ENCODE peak calls at places on chromosomes 4 and X, in six cellular contexts. F is endodermal cell, X is uterus, T is dorsolateral prefrontal cortex, N is GM23248, Y is tibial nerve. O is an unnamed sample.

GRCh38 chrX:129961180-129962083 is 21.0 kb upstream of the BCORL1 start:
- DNase-seq in Y (no peak), F (peak; percentile 88), T (no peak), X (no peak), N (peak; percentile 12), O (no peak)

GRCh38 chr4:115841873-115842272 is 728.5 kb upstream of the NDST4 start:
- DNase-seq in T (no peak), F (no peak), N (no peak), Y (no peak), X (no peak), O (no peak)

GRCh38 chrX:23884427-23885024 is 23.2 kb downstream of the APOO start:
- DNase-seq in X (no peak), F (no peak), T (no peak), Y (no peak), N (peak; percentile 54), O (no peak)

GRCh38 chrX:119870626-119871131 is 854 bp downstream of the RNF113A start:
- DNase-seq in Y (no peak), X (no peak), F (peak; percentile 55), N (peak; percentile 56), T (no peak), O (no peak)

GRCh38 chr4:156733582-156733981 is 238.0 kb downstream of the PDGFC start:
- DNase-seq in Y (no peak), T (no peak), F (no peak), X (no peak), N (no peak), O (no peak)

GRCh38 chrX:646796-647195 is 16.2 kb downstream of the SHOX start:
- DNase-seq in F (no peak), T (no peak), X (no peak), N (no peak), Y (no peak), O (no peak)

GRCh38 chrX:150753968-150754367 is 60.8 kb downstream of the MTMR1 start:
- DNase-seq in F (no peak), T (no peak), N (no peak), Y (no peak), X (no peak), O (no peak)

GRCh38 chr4:112176596-112176995 is 31.3 kb downstream of the FAM241A start:
- DNase-seq in N (no peak), T (no peak), F (no peak), X (no peak), Y (no peak), O (no peak)

GRCh38 chrX:19811807-19812604 is 75.4 kb downstream of the SH3KBP1 start:
- DNase-seq in N (peak; percentile 4), Y (no peak), F (no peak), T (no peak), X (no peak), O (no peak)

GRCh38 chr4:85861064-85861767 is 386.3 kb downstream of the ARHGAP24 start:
- DNase-seq in F (no peak), Y (no peak), T (no peak), N (no peak), X (no peak), O (no peak)

GRCh38 chr4:164748375-164748774 is 5.6 kb upstream of the SMIM31 start:
- DNase-seq in N (peak; percentile 58), Y (no peak), T (no peak), X (no peak), F (no peak), O (no peak)

GRCh38 chr4:137608085-137608484 is 75.8 kb upstream of the PCDH18 start:
- DNase-seq in N (no peak), T (no peak), F (no peak), X (no peak), Y (no peak), O (no peak)

GRCh38 chrX:117743469-117744251 is 372.9 kb downstream of the KLHL13 start:
- DNase-seq in N (peak; percentile 6), T (no peak), Y (no peak), F (peak; percentile 52), X (no peak), O (peak; percentile 7)
- H3K27ac ChIP-seq in N (no peak overlapping the region), T (no peak overlapping the region), Y (no peak overlapping the region), F (no peak overlapping the region), X (no peak overlapping the region), O (no peak overlapping the region)

GRCh38 chrX:53049127-53049517 is 533 bp downstream of the GPR173 start:
- DNase-seq in F (peak; percentile 50), T (no peak), Y (no peak), X (no peak), N (peak; percentile 16), O (no peak)
- H3K4me3 ChIP-seq in F (no peak overlapping the region), T (peak overlapping the region; percentile 52), Y (peak overlapping the region; percentile 60), X (peak overlapping the region; percentile 46), N (peak overlapping the region; percentile 77), O (peak overlapping the region; percentile 59)

DNA sequence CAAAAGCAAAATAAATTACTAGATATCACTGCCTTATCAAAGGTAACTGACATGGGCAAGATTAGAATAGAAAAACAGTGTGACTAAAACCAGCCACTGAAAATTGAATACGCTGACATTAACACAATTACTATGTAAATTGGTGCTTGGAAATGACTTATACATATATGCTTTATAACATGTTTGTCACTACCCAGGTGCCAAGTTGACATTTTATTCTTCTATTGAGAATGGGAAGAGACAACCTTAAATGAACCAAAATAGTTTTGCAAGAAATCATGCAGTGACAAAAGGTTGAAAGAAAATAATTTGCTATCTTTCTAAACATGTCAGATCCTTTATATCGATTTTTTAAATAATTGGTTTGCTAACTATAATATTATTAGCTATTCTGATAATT is 510.1 kb downstream of the GALNTL6 start:
- DNase-seq in X (no peak), F (no peak), N (no peak), T (no peak), Y (no peak), O (no peak)
- H3K27me3 ChIP-seq in X (no peaks in the 10 kb centered on the region), F (no peaks in the 10 kb centered on the region), N (no peaks in the 10 kb centered on the region), T (no peaks in the 10 kb centered on the region), Y (no peaks in the 10 kb centered on the region), O (no peaks in the 10 kb centered on the region)

DNA sequence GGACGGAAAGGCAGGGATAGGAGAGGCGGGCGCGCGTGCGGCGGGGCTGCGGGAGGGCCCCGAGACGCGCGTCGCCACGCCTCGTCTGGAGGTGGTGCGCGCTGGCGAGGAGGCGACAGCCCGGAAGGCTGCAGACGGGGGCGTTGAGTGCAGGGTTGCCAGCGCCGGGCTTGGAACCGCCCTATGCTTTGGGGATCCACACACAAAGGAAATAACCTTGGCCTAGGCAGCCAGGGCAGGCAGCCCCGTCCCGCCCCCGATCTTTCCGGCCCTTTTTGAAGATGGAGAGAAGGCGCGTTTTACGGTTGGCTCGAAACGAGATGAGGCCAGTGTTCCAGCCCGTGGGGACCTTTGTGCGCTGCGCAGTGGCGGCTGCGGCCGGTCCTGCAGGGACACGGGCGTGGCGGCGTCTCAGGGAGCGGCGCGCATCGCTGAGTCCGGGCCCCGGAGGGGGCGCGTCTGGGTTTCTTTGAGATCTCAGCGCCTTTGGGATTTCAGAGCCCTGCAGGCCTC is 50.8 kb upstream of the TRIM2 start:
- DNase-seq in N (peak; percentile 76), T (peak; percentile 48), Y (no peak), F (no peak), X (peak; percentile 26), O (no peak)
- H3K27ac ChIP-seq in N (no peak overlapping the region), T (peak overlapping the region; percentile 93), Y (no peak overlapping the region), F (peak overlapping the region; percentile 99), X (peak overlapping the region; percentile 38), O (no peak overlapping the region)

GRCh38 chr4:148060264-148061138 is 328.6 kb downstream of the ARHGAP10 start:
- DNase-seq in T (no peak), N (no peak), X (no peak), Y (no peak), F (no peak), O (no peak)
- H3K4me3 ChIP-seq in T (no peak overlapping the region), N (no peak overlapping the region), X (no peak overlapping the region), Y (no peak overlapping the region), F (no peak overlapping the region), O (no peak overlapping the region)

DNA sequence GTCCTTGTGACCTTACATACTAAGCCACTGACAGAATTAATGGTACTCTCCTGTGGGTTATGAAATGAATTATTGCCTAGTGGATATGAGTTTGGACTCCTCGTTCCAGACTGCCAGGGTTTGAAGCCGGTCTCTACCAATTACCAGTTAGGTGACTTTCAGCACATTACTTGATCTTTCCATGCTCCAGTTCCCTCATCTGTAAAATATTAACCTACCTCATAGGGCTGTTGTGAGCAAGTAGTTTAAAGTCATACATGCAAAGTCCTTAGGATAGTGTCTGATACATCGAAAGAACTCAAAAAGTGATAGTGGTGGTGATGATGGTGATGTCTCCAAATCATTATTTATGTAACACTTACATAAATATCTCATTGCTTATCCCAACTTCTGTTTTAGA is 373.5 kb upstream of the ARX start:
- DNase-seq in Y (no peak), X (no peak), T (no peak), N (no peak), F (no peak), O (no peak)
- H3K27me3 ChIP-seq in Y (no peaks in the 10 kb centered on the region), X (no peaks in the 10 kb centered on the region), T (no peaks in the 10 kb centered on the region), N (no peaks in the 10 kb centered on the region), F (no peaks in the 10 kb centered on the region), O (no peaks in the 10 kb centered on the region)

DNA sequence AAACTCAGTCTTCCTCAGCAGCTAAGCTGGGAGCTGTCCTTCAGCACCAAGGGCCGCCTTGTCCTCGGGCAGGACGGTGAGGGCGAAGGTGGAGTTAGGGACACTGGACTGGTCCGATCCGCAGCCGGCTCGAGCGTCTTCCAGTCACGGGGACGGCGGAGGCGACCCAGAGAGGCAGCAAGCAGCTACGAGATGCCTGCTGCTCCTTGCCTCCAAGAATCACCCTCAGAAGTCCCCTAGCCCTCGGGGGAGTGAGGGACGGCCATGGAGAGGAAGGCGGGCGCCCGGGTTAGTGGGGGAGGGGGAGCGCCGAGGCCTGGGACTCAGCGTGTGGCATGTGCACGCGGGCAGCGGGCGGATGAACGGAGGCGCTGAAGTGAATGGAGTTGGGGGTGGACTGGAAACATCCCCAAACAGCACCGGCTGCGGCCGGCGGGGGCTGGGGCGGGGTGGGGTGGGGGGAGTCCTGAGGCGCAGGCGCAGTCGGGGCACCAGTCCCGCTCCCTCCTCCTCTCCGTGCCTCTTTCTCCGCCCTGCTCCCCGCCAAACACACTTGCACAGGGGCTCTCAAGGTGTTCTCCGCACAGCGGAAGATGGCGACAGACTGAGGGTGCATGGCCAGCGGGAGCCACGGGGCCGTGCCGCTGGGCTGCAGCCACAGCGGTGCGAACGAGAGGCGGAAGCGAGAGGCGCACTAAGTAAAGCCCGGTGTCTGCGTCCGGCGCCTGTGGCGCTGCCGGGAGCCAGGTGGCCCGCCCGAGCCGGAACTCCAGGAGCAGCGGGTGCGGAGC is at the start of gene NALF2:
- DNase-seq in F (peak; percentile 93), N (peak; percentile 60), T (no peak), Y (no peak), X (peak; percentile 35), O (no peak)
- H3K27ac ChIP-seq in F (no peak within 1 kb of the TSS), N (no peak within 1 kb of the TSS), T (no peak within 1 kb of the TSS), Y (no peak within 1 kb of the TSS), X (no peak within 1 kb of the TSS), O (no peak within 1 kb of the TSS)

GRCh38 chr4:152382057-152382785 is 153.7 kb downstream of the FBXW7 start:
- DNase-seq in X (no peak), T (no peak), Y (no peak), F (no peak), N (peak; percentile 26), O (no peak)
- H3K4me3 ChIP-seq in X (peak overlapping the region; percentile 15), T (no peak overlapping the region), Y (peak overlapping the region; percentile 13), F (no peak overlapping the region), N (peak overlapping the region; percentile 68), O (no peak overlapping the region)

DNA sequence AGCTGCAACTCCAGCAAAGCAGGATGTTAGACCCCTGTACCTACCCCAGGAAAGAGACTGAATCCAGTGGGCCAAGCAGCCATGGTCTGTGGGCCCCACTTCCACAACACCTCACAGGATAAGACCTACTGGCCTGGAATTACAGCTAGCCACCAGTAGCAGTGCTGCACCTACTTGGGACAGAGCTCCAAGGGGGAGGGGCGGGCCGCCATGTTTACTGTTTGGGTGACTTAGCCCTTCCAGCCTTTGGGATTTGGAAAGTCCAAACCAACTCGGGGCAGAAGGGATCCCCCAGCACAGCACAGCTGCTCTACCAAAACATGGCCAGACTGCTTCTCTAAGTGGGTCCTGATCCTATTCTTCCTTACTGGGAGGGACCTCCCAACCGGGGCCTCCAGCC is 9.1 kb upstream of the TMSB15B start:
- DNase-seq in F (no peak), X (no peak), N (no peak), Y (no peak), T (no peak), O (no peak)
- H3K27me3 ChIP-seq in F (no peaks in the 10 kb centered on the region), X (no peaks in the 10 kb centered on the region), N (no peaks in the 10 kb centered on the region), Y (peaks cover 41% of the 10 kb centered on the region), T (no peaks in the 10 kb centered on the region), O (no peaks in the 10 kb centered on the region)